ENCODE peak calls at places on chromosomes 4 and X, in six cellular contexts. H is HCT116, V is K562, D is NT2/D1, C is HepG2, A is H1. U is an unnamed sample.

GRCh38 chr4:139560396-139561084 is 4.5 kb upstream of the SETD7 start:
- DNase-seq in D (no peak), A (no peak), H (no peak), C (no peak), V (no peak), U (no peak)

GRCh38 chrX:23667239-23668177 is at the start of gene PRDX4:
- DNase-seq in D (peak), A (peak), C (peak), V (peak), H (peak), U (peak)

GRCh38 chr4:124151031-124151430 is 561.5 kb downstream of the ANKRD50 start:
- DNase-seq in H (no peak), C (no peak), V (no peak), D (no peak), A (no peak), U (no peak)

GRCh38 chrX:77446029-77446585 is 1.1 kb upstream of the FGF16 start:
- DNase-seq in C (no peak), H (no peak), V (no peak), D (peak), A (peak), U (no peak)

GRCh38 chr4:168269879-168270278 is 48.7 kb downstream of the DDX60 start:
- DNase-seq in H (no peak), D (no peak), C (no peak), V (no peak), A (no peak), U (no peak)

GRCh38 chrX:155535866-155536265 is 76.9 kb downstream of the TMLHE start:
- DNase-seq in C (no peak), V (no peak), H (no peak), D (no peak), A (no peak), U (no peak)

GRCh38 chr4:68905598-68906237 is 45.9 kb downstream of the UGT2A3 start:
- DNase-seq in C (no peak), V (no peak), A (peak), D (no peak), H (no peak), U (no peak)

GRCh38 chr4:143384381-143384994 is 47.8 kb downstream of the GAB1 start:
- DNase-seq in V (no peak), H (no peak), A (no peak), D (no peak), C (no peak), U (no peak)

GRCh38 chrX:154486396-154487207 is at the start of gene UBL4A:
- DNase-seq in D (no peak), V (peak), C (no peak), H (peak), A (peak), U (no peak)

GRCh38 chr4:83599183-83599582 is 63.3 kb downstream of the GPAT3 start:
- DNase-seq in C (peak), A (no peak), H (peak), V (peak), D (no peak), U (no peak)

GRCh38 chr4:97998203-97998602 is 145.1 kb downstream of the STPG2 start:
- DNase-seq in A (no peak), D (no peak), V (no peak), C (no peak), H (no peak), U (no peak)

GRCh38 chrX:14027031-14027430 is 2.7 kb downstream of the GEMIN8 start:
- DNase-seq in V (no peak), H (no peak), A (no peak), D (no peak), C (no peak), U (no peak)

GRCh38 chrX:105664243-105664642 is 158.1 kb upstream of the NRK start:
- DNase-seq in V (no peak), D (no peak), A (no peak), C (no peak), H (no peak), U (no peak)

GRCh38 chrX:41167888-41168287 is 82.6 kb downstream of the USP9X start:
- DNase-seq in H (no peak), D (no peak), A (no peak), C (no peak), V (no peak), U (no peak)

GRCh38 chr4:141609243-141609642 is 27.1 kb upstream of the IL15 start:
- DNase-seq in D (no peak), H (no peak), V (no peak), C (no peak), A (no peak), U (no peak)

GRCh38 chrX:53930513-53931380 is 113.5 kb downstream of the PHF8 start:
- DNase-seq in D (no peak), V (no peak), C (peak), A (no peak), H (no peak), U (no peak)

DNA sequence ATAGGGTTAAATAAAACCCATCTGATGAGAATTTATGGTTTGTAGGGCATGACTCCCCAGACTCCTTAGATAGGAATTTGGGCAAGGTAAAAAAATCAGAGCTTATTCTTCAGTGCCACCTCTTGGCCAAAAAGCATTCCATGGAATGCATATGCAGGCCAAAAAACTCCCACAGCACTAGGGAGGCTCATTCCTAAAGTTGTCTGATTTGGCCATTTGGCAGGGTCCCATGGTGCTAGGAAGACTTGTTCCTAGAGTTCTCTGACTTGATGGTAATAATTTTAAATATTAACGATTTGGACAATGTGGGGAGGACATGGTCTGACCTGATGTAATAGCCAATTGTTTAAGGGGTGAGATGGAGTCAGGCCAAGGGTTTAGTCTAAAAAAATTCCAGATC is 93.0 kb downstream of the SPIN4 start:
- DNase-seq in C (no peak), A (no peak), H (no peak), V (no peak), D (no peak), U (no peak)
- TF ChIP-seq ZNF274 in C (no peak), A (no peak), H (no peak), V (no peak), D (no peak), U (no peak)

DNA sequence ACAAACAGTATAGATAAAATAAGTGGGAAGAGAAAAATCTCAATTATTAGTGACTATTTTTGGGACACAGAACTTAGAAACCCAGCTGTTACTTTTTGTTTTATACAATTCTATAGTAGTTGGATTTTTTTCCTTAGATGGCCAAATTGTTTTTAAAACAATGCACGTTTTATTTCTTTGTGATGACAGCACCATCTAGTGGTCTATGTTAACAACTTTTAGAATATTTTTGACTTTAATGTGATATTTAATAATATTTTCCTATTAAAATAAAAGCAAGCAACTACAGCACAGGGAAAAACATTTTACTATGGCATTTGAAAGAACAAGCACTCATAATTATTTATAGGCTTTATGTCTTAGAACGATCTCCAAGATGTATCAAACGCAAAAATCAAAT is 5.6 kb upstream of the SMIM31 start:
- DNase-seq in V (peak), A (no peak), H (peak), C (peak), D (no peak), U (no peak)
- TF ChIP-seq ZNF274 in V (no peak), A (no peak), H (no peak), C (no peak), D (no peak), U (no peak)

DNA sequence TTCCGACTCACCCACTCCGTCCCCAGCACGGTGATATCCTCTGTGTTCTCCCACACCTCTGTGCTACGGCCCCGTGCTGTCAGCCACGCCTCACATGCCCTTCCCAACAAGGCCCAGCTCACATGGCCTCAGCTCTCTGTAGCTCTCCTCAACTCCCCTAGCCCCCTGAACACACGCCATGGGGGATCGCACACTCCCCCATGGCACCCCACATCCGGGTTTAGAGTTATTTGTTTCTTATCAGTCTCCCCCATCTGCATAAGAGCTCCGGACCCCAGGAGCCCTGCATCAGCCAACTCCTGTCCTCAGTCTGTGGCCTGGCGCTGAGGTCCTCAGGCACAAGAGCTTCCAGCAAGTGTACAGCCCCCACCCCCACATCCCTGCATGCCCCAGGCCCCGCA is 7.0 kb downstream of the C4orf50 start:
- DNase-seq in C (no peak), D (no peak), H (no peak), V (no peak), A (no peak), U (no peak)
- TF ChIP-seq ZNF274 in C (no peak), D (no peak), H (no peak), V (no peak), A (no peak), U (no peak)

GRCh38 chr4:74934016-74934821 is 1.3 kb downstream of the PARM1 start:
- DNase-seq in V (no peak), C (no peak), H (no peak), D (no peak), A (peak), U (no peak)
- TF ChIP-seq ZNF274 in V (no peak), C (no peak), H (no peak), D (no peak), A (no peak), U (no peak)

DNA sequence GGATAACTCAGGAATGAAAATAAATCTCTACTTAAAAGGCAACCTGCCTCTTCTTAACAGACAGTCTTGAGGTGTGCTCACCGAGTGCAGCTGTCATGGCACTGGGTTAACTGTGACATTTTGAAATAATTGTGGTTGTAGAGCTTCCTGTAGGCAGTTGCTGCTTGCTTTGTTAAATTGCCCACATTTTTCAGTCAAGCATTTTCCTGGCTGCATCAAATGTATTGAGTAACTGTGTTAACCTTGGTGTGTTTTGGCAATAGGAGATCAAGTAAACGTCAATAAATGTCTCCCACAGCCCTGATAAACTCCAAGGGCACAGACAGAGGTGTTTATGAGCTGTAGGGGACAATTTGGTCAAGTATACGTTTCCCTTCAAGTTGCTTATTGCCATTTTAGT is 527.3 kb downstream of the C4orf33 start:
- DNase-seq in C (no peak), D (no peak), A (no peak), V (no peak), H (no peak), U (no peak)
- TF ChIP-seq ZNF274 in C (no peak), D (no peak), A (no peak), V (no peak), H (no peak), U (no peak)

GRCh38 chrX:71103110-71103983 is 3.2 kb downstream of the CXorf65 start:
- DNase-seq in A (peak), H (no peak), D (peak), V (peak), C (no peak), U (no peak)

GRCh38 chrX:71099736-71100135 is 4.1 kb downstream of the FOXO4 start:
- DNase-seq in C (no peak), D (peak), H (no peak), A (no peak), V (no peak), U (no peak)

GRCh38 chrX:71098951-71099506 is 3.4 kb downstream of the FOXO4 start:
- DNase-seq in A (no peak), D (peak), H (no peak), C (no peak), V (no peak), U (no peak)

GRCh38 chrX:71102292-71102691 is 4.2 kb downstream of the CXorf65 start:
- DNase-seq in V (no peak), D (no peak), C (no peak), H (no peak), A (no peak), U (no peak)

GRCh38 chrX:71100581-71101505 is 5.2 kb downstream of the FOXO4 start:
- DNase-seq in H (no peak), A (no peak), C (no peak), D (no peak), V (peak), U (no peak)
- TF ChIP-seq ZNF274 in H (no peak), A (no peak), C (no peak), D (no peak), V (no peak), U (no peak)

DNA sequence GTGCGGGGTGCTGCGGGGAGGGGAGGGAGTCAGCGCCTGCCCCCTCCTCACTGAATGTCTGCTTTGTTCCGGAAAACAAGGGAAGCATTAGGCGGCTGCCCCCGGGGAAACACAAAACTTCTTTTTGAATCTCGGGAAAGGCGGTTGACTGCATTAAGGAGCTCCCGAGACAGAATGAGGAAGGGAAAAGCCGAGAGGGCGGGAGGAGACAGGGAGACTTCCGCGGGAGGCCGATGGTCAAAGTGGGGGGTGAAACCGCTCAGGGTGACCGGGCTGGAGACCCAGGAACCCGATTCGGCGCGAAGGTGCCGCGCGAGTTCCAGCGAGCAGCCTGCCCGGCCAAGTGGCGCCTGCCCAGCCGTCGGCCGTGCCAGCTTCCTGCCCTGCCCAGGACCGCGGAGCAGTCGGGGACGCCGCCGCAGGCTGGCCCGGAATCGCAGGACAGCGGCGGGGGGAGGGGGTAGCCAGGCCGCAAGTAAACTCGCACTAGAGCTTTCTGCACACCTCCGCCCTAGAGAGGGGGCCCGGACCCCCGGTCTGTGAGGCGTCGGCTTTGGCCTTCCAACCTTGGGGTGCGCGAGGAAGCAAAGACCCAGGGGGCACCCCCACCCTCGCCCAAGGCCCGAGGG is 55.1 kb upstream of the BCOR start:
- DNase-seq in V (no peak), C (no peak), D (no peak), H (no peak), A (no peak), U (no peak)
- TF ChIP-seq ZNF274 in V (no peak), C (no peak), D (no peak), H (no peak), A (no peak), U (no peak)

GRCh38 chr4:7351014-7351413 is 83.7 kb downstream of the PSAPL1 start:
- DNase-seq in A (no peak), H (no peak), C (no peak), D (no peak), V (no peak), U (no peak)
- TF ChIP-seq ZNF274 in A (no peak), H (no peak), C (no peak), D (no peak), V (no peak), U (no peak)

DNA sequence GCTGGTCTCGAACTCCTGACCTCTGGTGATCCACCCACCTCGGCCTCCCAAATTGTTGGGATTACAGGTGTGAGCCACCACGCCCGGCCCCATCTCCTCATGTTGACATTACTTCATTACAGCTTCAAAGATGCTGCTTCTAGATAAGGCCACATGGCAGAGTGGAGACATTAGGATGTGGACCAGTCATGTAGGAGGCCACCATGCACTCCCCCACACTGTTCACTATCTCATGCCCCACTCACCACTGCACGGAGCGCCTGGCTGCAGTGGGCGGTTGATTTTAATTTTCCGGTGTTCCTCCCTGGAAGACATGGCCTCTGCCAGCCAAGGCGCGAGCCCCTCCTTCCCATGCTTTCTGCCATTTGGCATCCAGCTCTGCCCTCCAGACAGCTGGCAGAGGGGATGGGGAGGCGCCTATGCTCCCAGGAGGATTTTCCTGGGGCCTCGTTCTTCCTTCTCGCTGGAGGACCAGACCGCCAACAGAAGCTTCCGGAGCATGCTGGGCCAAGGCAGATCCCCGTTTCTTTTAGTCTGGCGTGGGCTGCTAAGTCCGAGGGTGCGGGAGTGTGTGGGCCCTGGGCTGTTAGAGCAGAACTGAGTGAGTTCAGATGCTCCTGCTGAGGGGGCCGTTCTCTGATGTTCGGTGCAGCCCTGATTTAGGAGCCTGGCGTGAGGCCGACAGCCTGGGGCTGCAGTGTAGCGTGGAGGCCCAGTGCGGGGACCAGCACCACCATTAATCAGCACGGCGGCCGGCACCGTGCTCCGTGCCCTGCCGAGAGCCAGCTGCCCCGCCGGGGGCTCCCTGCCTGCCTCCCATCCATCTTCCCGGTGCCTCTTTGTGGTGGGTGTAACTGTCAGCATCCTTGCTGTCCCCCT is 93.1 kb downstream of the SORCS2 start:
- DNase-seq in C (no peak), A (no peak), D (no peak), V (peak), H (no peak), U (no peak)
- TF ChIP-seq ZNF274 in C (no peak), A (no peak), D (no peak), V (no peak), H (no peak), U (no peak)

U was measured in GM12878.